ENCODE peak calls at places on chromosomes 16 and 17, in eight cellular contexts. X is stomach, O is GM12892, S is spleen, V is esophagus muscularis mucosa, T is endothelial cell of umbilical vein, F is breast epithelium, M is GM12891. R is an unnamed sample.

GRCh38 chr17:74085434-74085833 is 118.0 kb upstream of the RPL38 start:
- DNase-seq in X (no peak), O (no peak), S (no peak), V (no peak), T (no peak), F (no peak), M (no peak), R (no peak)

GRCh38 chr17:72474740-72475477 is 354.1 kb downstream of the SOX9 start:
- DNase-seq in X (peak; percentile 52), O (no peak), S (peak; percentile 30), V (no peak), T (no peak), F (no peak), M (no peak), R (peak; percentile 5)

GRCh38 chr16:87995644-87996043 is 44.4 kb downstream of the BANP start:
- DNase-seq in X (no peak), O (no peak), S (no peak), V (no peak), T (no peak), F (no peak), M (no peak), R (peak; percentile 51)

GRCh38 chr17:17375826-17376225 is 72.7 kb downstream of the NT5M start:
- DNase-seq in X (no peak), O (no peak), S (peak; percentile 23), V (no peak), T (no peak), F (no peak), M (no peak), R (no peak)

GRCh38 chr16:63617990-63618763 is 1503.7 kb downstream of the CDH11 start:
- DNase-seq in X (no peak), O (no peak), S (no peak), V (no peak), T (no peak), F (no peak), M (no peak), R (no peak)

GRCh38 chr17:39209317-39210092 is 9.4 kb downstream of the RPL19 start:
- DNase-seq in X (peak; percentile 67), O (no peak), S (peak; percentile 91), V (no peak), T (peak; percentile 29), F (peak; percentile 89), M (no peak), R (peak; percentile 95)

GRCh38 chr16:7990864-7991263 is 599.4 kb downstream of the TMEM114 start:
- DNase-seq in X (no peak), O (no peak), S (no peak), V (peak; percentile 7), T (no peak), F (no peak), M (no peak), R (no peak)

GRCh38 chr17:2796164-2797140 is at the start of gene RAP1GAP2:
- DNase-seq in X (peak; percentile 69), O (no peak), S (peak; percentile 95), V (no peak), T (no peak), F (peak; percentile 19), M (no peak), R (peak; percentile 77)

GRCh38 chr16:78048319-78048718 is 26.0 kb downstream of the CLEC3A start:
- DNase-seq in X (no peak), O (no peak), S (no peak), V (no peak), T (no peak), F (no peak), M (no peak), R (no peak)

GRCh38 chr16:78040396-78040795 is 18.0 kb downstream of the CLEC3A start:
- DNase-seq in X (no peak), O (no peak), S (no peak), V (no peak), T (no peak), F (no peak), M (no peak), R (no peak)

GRCh38 chr16:78045865-78046581 is 23.7 kb downstream of the CLEC3A start:
- DNase-seq in X (peak; percentile 70), O (peak; percentile 19), S (peak; percentile 78), V (no peak), T (peak; percentile 61), F (no peak), M (peak; percentile 25), R (no peak)
- TF ChIP-seq POLR2AphosphoS5 in X (no peak), O (no peak), S (no peak), V (no peak), T (no peak), F (no peak), M (no peak), R (no peak)

GRCh38 chr17:50560185-50560824 is at the start of gene CACNA1G:
- DNase-seq in X (peak; percentile 88), O (peak; percentile 99), S (peak; percentile 93), V (peak; percentile 98), T (peak; percentile 70), F (peak; percentile 92), M (peak; percentile 98), R (peak; percentile 95)
- TF ChIP-seq POLR2A in X (no peak), O (no peak), S (no peak), V (no peak), T (no peak), F (no peak), M (no peak), R (no peak)

GRCh38 chr17:79652999-79653643 is 42.3 kb upstream of the RBFOX3 start:
- DNase-seq in X (no peak), O (no peak), S (no peak), V (no peak), T (no peak), F (no peak), M (no peak), R (peak; percentile 82)
- TF ChIP-seq POLR2AphosphoS5 in X (no peak), O (no peak), S (no peak), V (peak; percentile 50), T (no peak), F (no peak), M (no peak), R (peak; percentile 43)

GRCh38 chr17:67324330-67324729 is 42.0 kb downstream of the PSMD12 start:
- DNase-seq in X (no peak), O (no peak), S (no peak), V (no peak), T (no peak), F (no peak), M (no peak), R (no peak)
- TF ChIP-seq POLR2A in X (no peak), O (no peak), S (no peak), V (no peak), T (no peak), F (no peak), M (no peak), R (no peak)

DNA sequence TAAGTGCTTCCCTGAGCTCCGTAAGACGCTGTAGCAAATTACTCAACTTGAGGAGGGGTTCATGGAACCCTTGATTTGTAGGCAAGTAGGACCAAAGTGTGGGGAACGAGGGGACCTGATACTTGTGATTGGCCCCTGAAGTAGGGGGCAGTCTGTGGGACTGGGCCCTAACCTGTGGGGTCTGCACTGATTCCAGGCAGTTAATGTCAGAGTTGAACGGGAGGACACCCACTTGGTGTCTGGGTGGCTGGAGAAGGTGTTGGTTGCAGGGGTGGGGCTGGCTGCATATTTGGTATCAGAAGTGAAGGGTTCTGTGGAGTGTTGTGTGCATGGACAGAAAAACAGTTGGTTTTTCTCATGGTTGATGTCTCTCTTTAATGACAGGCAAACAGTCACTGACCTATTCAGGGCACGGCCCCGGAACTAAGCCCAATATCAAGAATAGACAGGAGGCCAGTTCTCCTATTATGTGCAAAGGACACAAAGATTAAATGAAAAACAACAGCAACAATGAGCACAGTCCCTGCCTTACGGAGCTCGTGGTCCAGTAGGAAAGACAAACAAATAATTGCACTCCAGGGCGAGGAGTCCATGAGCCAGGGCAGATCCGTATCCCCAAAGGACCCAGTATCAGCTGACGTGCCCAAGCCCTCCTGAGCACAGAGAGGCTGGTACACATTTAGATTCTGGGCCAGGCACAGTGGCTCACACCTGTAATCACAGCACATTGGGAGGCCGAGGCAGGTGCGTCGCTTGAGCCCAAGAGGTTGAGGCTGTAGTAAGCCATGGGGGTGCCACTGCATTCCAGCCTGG is 19.2 kb downstream of the MXRA7 start:
- DNase-seq in X (no peak), O (no peak), S (no peak), V (no peak), T (no peak), F (no peak), M (no peak), R (no peak)
- TF ChIP-seq POLR2AphosphoS5 in X (no peak), O (no peak), S (no peak), V (peak; percentile 50), T (no peak), F (no peak), M (no peak), R (no peak)

GRCh38 chr16:55482056-55482455 is 3.1 kb downstream of the MMP2 start:
- DNase-seq in X (no peak), O (no peak), S (no peak), V (no peak), T (no peak), F (no peak), M (no peak), R (no peak)

GRCh38 chr16:55478827-55479559 is at the start of gene MMP2:
- DNase-seq in X (peak; percentile 43), O (no peak), S (no peak), V (peak; percentile 95), T (peak; percentile 67), F (no peak), M (no peak), R (peak; percentile 93)

GRCh38 chr16:55476625-55477533 is 2.1 kb upstream of the MMP2 start:
- DNase-seq in X (no peak), O (no peak), S (no peak), V (no peak), T (no peak), F (no peak), M (no peak), R (peak; percentile 86)

GRCh38 chr16:55479560-55480197 is 681 bp downstream of the MMP2 start:
- DNase-seq in X (no peak), O (no peak), S (no peak), V (no peak), T (peak; percentile 34), F (no peak), M (no peak), R (no peak)

DNA sequence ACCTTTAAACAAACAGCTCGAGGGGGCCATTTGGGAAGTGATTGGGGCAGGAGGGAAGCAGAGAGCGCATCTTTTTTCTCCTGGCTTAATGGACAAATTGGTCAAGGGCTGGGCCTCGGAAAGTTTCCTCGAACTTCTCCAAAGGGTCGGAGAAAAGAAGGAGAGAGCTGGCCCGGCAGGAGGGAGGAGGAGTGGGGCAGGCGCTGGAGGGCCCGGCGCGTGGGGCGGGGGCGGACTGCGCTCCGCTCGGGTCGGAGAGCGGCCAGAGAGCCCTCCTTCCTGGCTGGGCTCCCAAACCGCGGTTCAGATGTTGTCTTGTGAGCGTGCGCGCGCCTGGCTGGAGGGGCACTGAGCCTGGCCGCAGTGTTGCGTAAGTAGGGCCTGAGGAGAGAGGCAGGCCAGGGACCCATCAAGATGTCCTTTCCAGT is 1.2 kb downstream of the MMP2 start:
- DNase-seq in X (peak; percentile 63), O (no peak), S (no peak), V (peak; percentile 96), T (peak; percentile 79), F (peak; percentile 83), M (no peak), R (peak; percentile 95)
- TF ChIP-seq POLR2A in X (no peak), O (no peak), S (no peak), V (peak; percentile 12), T (peak; percentile 54), F (no peak), M (no peak), R (no peak)

R was measured in sigmoid colon.